ENCODE peak calls at places on chromosomes 11 and 22, in six cellular contexts. C, D, K, T, E and P are unnamed samples.

GRCh38 chr11:66363805-66364535 is 7.6 kb downstream of the SLC29A2 start:
- DNase-seq in C (no peak), E (peak; percentile 54), K (no peak), T (no peak), D (no peak), P (no peak)

GRCh38 chr11:61968758-61969390 is 1.4 kb upstream of the FTH1 start:
- DNase-seq in D (no peak), C (no peak), E (no peak), T (no peak), K (no peak), P (no peak)

GRCh38 chr11:18192988-18193387 is 20.4 kb downstream of the MRGPRX4 start:
- DNase-seq in D (no peak), C (no peak), E (no peak), K (no peak), T (no peak), P (no peak)

GRCh38 chr22:37953062-37953436 is 352 bp downstream of the C22orf23 start:
- DNase-seq in T (no peak), K (no peak), D (no peak), E (no peak), C (no peak), P (no peak)

GRCh38 chr11:116613201-116613910 is 159.4 kb downstream of the BUD13 start:
- DNase-seq in D (no peak), T (no peak), C (no peak), E (no peak), K (no peak), P (no peak)

GRCh38 chr22:31537019-31537535 is 40.7 kb downstream of the SFI1 start:
- DNase-seq in C (no peak), E (no peak), K (no peak), T (no peak), D (peak; percentile 48), P (no peak)

GRCh38 chr11:61543606-61544306 is 35.2 kb downstream of the LRRC10B start:
- DNase-seq in T (no peak), C (no peak), D (no peak), K (no peak), E (no peak), P (peak; percentile 18)

GRCh38 chr11:103936059-103936458 is 100.4 kb upstream of the DDI1 start:
- DNase-seq in T (no peak), C (no peak), K (no peak), D (no peak), E (no peak), P (no peak)

GRCh38 chr11:108239076-108239475 is 16.2 kb downstream of the ATM start:
- DNase-seq in K (no peak), D (no peak), T (no peak), C (no peak), E (no peak), P (no peak)

GRCh38 chr11:10885703-10886363 is 28.0 kb upstream of the ZBED5 start:
- DNase-seq in E (no peak), C (no peak), K (no peak), T (no peak), D (no peak), P (no peak)

GRCh38 chr22:42179616-42180015 is 49.0 kb upstream of the CYP2D6 start:
- DNase-seq in K (no peak), C (no peak), E (peak; percentile 49), D (no peak), T (no peak), P (no peak)

GRCh38 chr11:9752091-9752490 is 88.2 kb downstream of the SWAP70 start:
- DNase-seq in C (peak; percentile 51), T (no peak), K (no peak), D (no peak), E (no peak), P (no peak)

GRCh38 chr11:12137938-12138731 is 27.7 kb downstream of the MICAL2 start:
- DNase-seq in T (no peak), K (no peak), D (peak; percentile 82), E (no peak), C (no peak), P (peak; percentile 33)

GRCh38 chr22:19632671-19633148 is 81.6 kb upstream of the SEPTIN5 start:
- DNase-seq in D (no peak), E (peak; percentile 46), T (no peak), C (no peak), K (no peak), P (no peak)

GRCh38 chr22:49693848-49694247 is 133.8 kb downstream of the BRD1 start:
- DNase-seq in D (no peak), E (no peak), C (no peak), K (no peak), T (no peak), P (no peak)

GRCh38 chr22:17931400-17931825 is 92.9 kb downstream of the MICAL3 start:
- DNase-seq in D (no peak), T (no peak), C (peak; percentile 73), E (peak; percentile 42), K (no peak), P (no peak)

GRCh38 chr11:102495161-102496042 is 35.1 kb downstream of the MMP7 start:
- DNase-seq in C (no peak), T (peak; percentile 73), K (no peak), E (peak; percentile 17), D (peak; percentile 77), P (peak; percentile 34)

GRCh38 chr22:23824476-23825245 is 14.1 kb downstream of the DERL3 start:
- DNase-seq in C (no peak), D (no peak), E (no peak), T (no peak), K (no peak), P (no peak)

GRCh38 chr11:69433741-69434140 is 47.7 kb upstream of the LINC01488 start:
- DNase-seq in T (no peak), D (no peak), E (no peak), K (no peak), C (peak; percentile 11), P (no peak)

GRCh38 chr11:66595245-66595904 is 2.4 kb downstream of the CCS start:
- DNase-seq in E (no peak), K (no peak), D (no peak), T (no peak), C (peak; percentile 62), P (no peak)

GRCh38 chr11:61792310-61793083 is at the start of the genes FEN1 and TMEM258:
- DNase-seq in K (peak; percentile 98), E (peak; percentile 92), C (peak; percentile 89), D (peak; percentile 98), T (peak; percentile 78), P (peak; percentile 83)

GRCh38 chr11:72971211-72971610 is 157.0 kb downstream of the ATG16L2 start:
- DNase-seq in C (no peak), T (no peak), E (no peak), K (no peak), D (no peak), P (no peak)

GRCh38 chr22:19483481-19484244 is 3.9 kb downstream of the CDC45 start:
- DNase-seq in E (no peak), D (peak; percentile 96), C (no peak), T (no peak), K (no peak), P (no peak)

GRCh38 chr11:20536784-20537183 is 62.6 kb upstream of the SLC6A5 start:
- DNase-seq in D (no peak), K (no peak), C (no peak), E (no peak), T (no peak), P (no peak)

GRCh38 chr11:15580056-15580774 is 465.5 kb downstream of the INSC start:
- DNase-seq in T (no peak), D (no peak), K (no peak), E (no peak), C (no peak), P (no peak)

GRCh38 chr11:79438631-79439429 is 2.0 kb downstream of the TENM4 start:
- DNase-seq in E (no peak), T (no peak), K (no peak), D (no peak), C (peak; percentile 23), P (no peak)

GRCh38 chr11:61061081-61061826 is 41.0 kb upstream of the CD5 start:
- DNase-seq in D (no peak), K (no peak), T (no peak), E (no peak), C (no peak), P (peak; percentile 64)

GRCh38 chr22:46916886-46917625 is 154.6 kb downstream of the TBC1D22A start:
- DNase-seq in D (no peak), K (no peak), T (no peak), C (no peak), E (no peak), P (no peak)

GRCh38 chr11:8252946-8253345 is 10.7 kb downstream of the LMO1 start:
- DNase-seq in K (no peak), T (no peak), C (no peak), D (no peak), E (no peak), P (no peak)

DNA sequence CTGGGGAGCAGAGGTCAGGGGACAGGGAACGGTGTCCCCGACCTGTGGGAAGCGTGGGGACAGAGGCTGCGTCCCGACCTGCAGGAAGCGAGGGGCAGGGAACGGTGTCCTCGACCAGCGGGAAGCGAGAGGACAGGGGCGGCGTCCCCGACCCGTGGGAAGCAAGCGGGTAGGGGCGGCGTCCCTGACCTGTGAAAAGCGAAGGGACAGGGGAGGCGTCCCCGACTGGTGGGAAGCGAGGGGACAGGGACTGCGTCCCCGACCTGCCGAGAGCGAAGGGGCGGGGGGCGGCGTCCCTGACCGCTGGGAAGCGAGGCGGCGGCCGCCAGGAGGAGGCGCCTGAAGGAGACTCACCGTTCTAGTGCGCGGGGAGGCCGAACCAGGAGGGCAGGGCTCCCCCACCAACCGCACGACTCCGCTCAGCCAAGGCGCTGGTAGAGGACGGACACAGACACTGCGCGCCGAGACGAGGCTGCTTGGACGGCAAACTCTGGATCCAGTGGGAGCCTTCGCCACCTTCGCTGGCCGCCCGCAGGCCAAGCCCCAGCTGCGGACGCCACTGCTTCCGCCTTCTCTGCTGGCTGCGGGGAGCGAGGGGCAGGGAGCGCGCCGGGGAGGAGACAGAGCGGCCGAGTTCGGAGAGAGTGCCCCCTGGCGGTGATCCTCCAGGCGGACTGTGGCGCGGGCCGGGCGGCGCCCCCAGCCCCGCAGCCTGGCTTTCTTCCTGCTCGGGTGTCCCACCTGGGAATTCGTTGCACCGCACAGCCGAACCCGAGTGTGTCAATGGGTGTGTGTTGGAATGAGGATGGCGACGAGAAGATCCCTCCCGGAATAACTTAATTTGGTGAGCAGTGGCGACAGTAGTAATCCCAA is at the start of gene TRAF6:
- DNase-seq in C (peak; percentile 91), K (peak; percentile 44), E (peak; percentile 90), T (peak; percentile 42), D (peak; percentile 91), P (peak; percentile 22)
- H3K27ac ChIP-seq in C (peak within 1 kb of the TSS; percentile 97), K (peak within 1 kb of the TSS; percentile 71), E (peak within 1 kb of the TSS; percentile 60), T (peak within 1 kb of the TSS; percentile 86), D (peak within 1 kb of the TSS; percentile 50), P (peak within 1 kb of the TSS; percentile 91)

GRCh38 chr11:48058064-48058463 is 77.7 kb downstream of the PTPRJ start:
- DNase-seq in C (no peak), E (no peak), K (no peak), D (no peak), T (no peak), P (no peak)
- H3K27ac ChIP-seq in C (no peak overlapping the region), E (no peak overlapping the region), K (no peak overlapping the region), D (no peak overlapping the region), T (no peak overlapping the region), P (no peak overlapping the region)

GRCh38 chr11:64723907-64724862 is 1.2 kb upstream of the NRXN2 start:
- DNase-seq in D (no peak), C (no peak), E (no peak), K (no peak), T (no peak), P (no peak)
- H3K27ac ChIP-seq in D (no peak overlapping the region), C (no peak overlapping the region), E (no peak overlapping the region), K (peak overlapping the region; percentile 91), T (no peak overlapping the region), P (no peak overlapping the region)

DNA sequence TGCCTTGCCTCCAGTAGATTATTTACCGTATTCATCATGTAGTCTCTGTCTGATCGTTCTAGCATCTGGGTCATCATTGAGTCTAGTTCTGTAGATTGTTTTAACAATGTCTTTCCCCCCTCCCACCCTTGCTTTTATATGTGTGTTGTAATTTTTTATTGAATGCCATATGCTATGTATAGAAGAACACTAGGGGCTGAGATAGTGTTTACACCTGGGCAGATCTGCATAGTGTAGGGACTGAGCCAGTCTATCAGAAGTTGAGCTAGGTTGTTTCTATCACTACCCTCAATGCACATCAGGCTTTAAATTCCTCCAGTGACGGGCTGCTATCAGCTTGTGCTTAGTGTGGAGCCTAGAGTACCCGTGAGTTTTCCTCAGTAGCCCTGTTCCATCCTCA is 61.6 kb downstream of the KREMEN1 start:
- DNase-seq in T (no peak), E (no peak), C (no peak), K (no peak), D (no peak), P (no peak)
- H3K27ac ChIP-seq in T (no peak overlapping the region), E (no peak overlapping the region), C (no peak overlapping the region), K (no peak overlapping the region), D (no peak overlapping the region), P (no peak overlapping the region)